ENCODE peak calls at places on chromosome 13, in four cellular contexts. W is Caco-2, P is tibial nerve, D is MM.1S. G is an unnamed sample.

GRCh38 chr13:51380269-51380668 is 40.8 kb downstream of the SERPINE3 start:
- DNase-seq in D (no peak), W (no peak), P (no peak), G (peak)

GRCh38 chr13:51619614-51620013 is 35.4 kb downstream of the WDFY2 start:
- DNase-seq in P (no peak), D (no peak), W (no peak), G (no peak)

GRCh38 chr13:36454962-36455361 is 22.7 kb downstream of the CCNA1 start:
- DNase-seq in P (no peak), D (peak), W (no peak), G (no peak)

GRCh38 chr13:90757127-90757680 is 590.3 kb upstream of the MIR17HG start:
- DNase-seq in W (no peak), P (no peak), D (peak), G (no peak)

GRCh38 chr13:101945435-101945834 is 456.4 kb downstream of the FGF14 start:
- DNase-seq in P (no peak), W (peak), D (no peak), G (no peak)

GRCh38 chr13:27789495-27790303 is 2.6 kb upstream of the GSX1 start:
- DNase-seq in P (no peak), D (no peak), W (peak), G (no peak)

GRCh38 chr13:25064396-25064795 is 31.5 kb upstream of the PABPC3 start:
- DNase-seq in D (no peak), W (no peak), P (no peak), G (no peak)

GRCh38 chr13:71492346-71492871 is 374.6 kb downstream of the DACH1 start:
- DNase-seq in D (no peak), W (no peak), P (no peak), G (no peak)

GRCh38 chr13:37202264-37202663 is 96.8 kb upstream of the CSNK1A1L start:
- DNase-seq in P (no peak), W (no peak), D (no peak), G (no peak)

GRCh38 chr13:44575741-44576395 is at the start of gene TSC22D1:
- DNase-seq in W (peak), P (peak), D (peak), G (no peak)

GRCh38 chr13:44575035-44575434 is 1.1 kb downstream of the TSC22D1 start:
- DNase-seq in P (no peak), W (no peak), D (no peak), G (no peak)

GRCh38 chr13:44573790-44574465 is 2.2 kb downstream of the TSC22D1 start:
- DNase-seq in W (peak), D (no peak), P (no peak), G (no peak)

GRCh38 chr13:44573071-44573470 is 3.1 kb downstream of the TSC22D1 start:
- DNase-seq in D (no peak), P (no peak), W (no peak), G (no peak)

GRCh38 chr13:44574466-44574855 is 1.7 kb downstream of the TSC22D1 start:
- DNase-seq in D (no peak), W (no peak), P (no peak), G (no peak)
- TF ChIP-seq CTCF in D (no peak), W (no peak), P (no peak), G (no peak)

GRCh38 chr13:99873832-99874430 is 97.6 kb downstream of the ZIC5 start:
- DNase-seq in D (no peak), P (no peak), W (no peak), G (no peak)
- H3K4me3 ChIP-seq in D (no peak), P (no peak), W (no peak), G (no peak)

GRCh38 chr13:20721454-20722357 is 18.2 kb downstream of the IL17D start:
- DNase-seq in W (no peak), P (no peak), D (no peak), G (no peak)
- TF ChIP-seq CTCF in W (no peak), P (no peak), D (no peak), G (no peak)

GRCh38 chr13:93766719-93767118 is 540.1 kb downstream of the GPC6 start:
- DNase-seq in P (no peak), D (no peak), W (no peak), G (no peak)

GRCh38 chr13:93769126-93769525 is 542.5 kb downstream of the GPC6 start:
- DNase-seq in W (no peak), P (no peak), D (no peak), G (no peak)

GRCh38 chr13:93767231-93767916 is 540.8 kb downstream of the GPC6 start:
- DNase-seq in W (peak), D (no peak), P (no peak), G (no peak)

GRCh38 chr13:93769607-93770006 is 543.0 kb downstream of the GPC6 start:
- DNase-seq in D (no peak), P (no peak), W (no peak), G (no peak)

GRCh38 chr13:93767917-93768422 is 541.4 kb downstream of the GPC6 start:
- DNase-seq in W (peak), P (no peak), D (no peak), G (no peak)
- H3K4me3 ChIP-seq in W (no peak), P (no peak), D (no peak), G (no peak)

GRCh38 chr13:53691417-53691816 is 662.8 kb downstream of the OLFM4 start:
- DNase-seq in P (no peak), D (no peak), W (no peak), G (no peak)

GRCh38 chr13:53694814-53695533 is 666.4 kb downstream of the OLFM4 start:
- DNase-seq in D (no peak), P (no peak), W (no peak), G (no peak)
- TF ChIP-seq CTCF in D (no peak), P (no peak), W (no peak), G (no peak)